ENCODE peak calls at places on chromosome 4, in eight cellular contexts. N is activated T-cell treated with anti-CD3 and anti-CD28 coated beads for 1 hour; O is right atrium auricular region; A is stimulated activated naive CD4-positive, alpha-beta T cell; E is stimulated activated CD4-positive, alpha-beta T cell treated with anti-CD3 and anti-CD28 coated beads, Interleukin-15, amount 100 ng/mL, for 1 hour; H is AG09319; M is aorta; K is central memory CD4-positive, alpha-beta T cell. G is an unnamed sample.

GRCh38 chr4:106238819-106239420 is 77.1 kb downstream of the TBCK start:
- DNase-seq in H (peak), N (no peak), E (no peak), M (no peak), A (no peak), O (no peak), K (no peak), G (no peak)

GRCh38 chr4:105471566-105472176 is 2.2 kb downstream of the PPA2 start:
- DNase-seq in A (peak), N (peak), K (peak), H (peak), E (peak), O (peak), M (no peak), G (peak)

GRCh38 chr4:137905930-137906329 is 336.2 kb downstream of the SLC7A11 start:
- DNase-seq in K (no peak), E (no peak), O (no peak), A (no peak), H (no peak), N (no peak), M (no peak), G (no peak)

GRCh38 chr4:81688085-81688484 is 216.4 kb upstream of the RASGEF1B start:
- DNase-seq in H (peak), K (no peak), M (no peak), N (no peak), A (no peak), E (no peak), O (no peak), G (peak)

GRCh38 chr4:133402616-133403015 is 253.5 kb downstream of the PCDH10 start:
- DNase-seq in H (no peak), E (no peak), N (no peak), M (no peak), K (no peak), O (no peak), A (no peak), G (no peak)

GRCh38 chr4:147056951-147057630 is 111.4 kb upstream of the TTC29 start:
- DNase-seq in K (no peak), O (no peak), A (no peak), M (no peak), H (no peak), N (no peak), E (no peak), G (no peak)

GRCh38 chr4:53653484-53654053 is 62.3 kb upstream of the LNX1 start:
- DNase-seq in H (no peak), O (no peak), K (no peak), M (no peak), N (no peak), E (no peak), A (no peak), G (no peak)

GRCh38 chr4:40448875-40449274 is 113.7 kb downstream of the CHRNA9 start:
- DNase-seq in A (no peak), E (no peak), H (no peak), N (no peak), M (no peak), K (no peak), O (no peak), G (no peak)

GRCh38 chr4:126906466-126906865 is 726.3 kb upstream of the INTU start:
- DNase-seq in O (no peak), M (no peak), N (no peak), H (no peak), E (no peak), A (no peak), K (no peak), G (no peak)

GRCh38 chr4:4532371-4532770 is 9.5 kb downstream of the STX18 start:
- DNase-seq in K (no peak), H (no peak), N (no peak), O (no peak), M (no peak), E (no peak), A (no peak), G (no peak)

GRCh38 chr4:118351851-118352827 is 664 bp downstream of the PRSS12 start:
- DNase-seq in E (no peak), O (no peak), K (no peak), N (no peak), A (no peak), M (no peak), H (no peak), G (peak)